ENCODE peak calls at places on chromosome 1, in eight cellular contexts. H, L, G, V, U, X, Z and W are unnamed samples.

GRCh38 chr1:239814306-239814881 is 277.3 kb upstream of the FMN2 start:
- DNase-seq in H (no peak), L (no peak), G (no peak), V (no peak), U (no peak), X (peak; percentile 62), Z (no peak), W (no peak)

GRCh38 chr1:153488731-153489130 is 28.3 kb upstream of the S100A7 start:
- DNase-seq in H (no peak), L (peak; percentile 54), G (peak; percentile 60), V (peak; percentile 68), U (no peak), X (peak; percentile 82), Z (no peak), W (no peak)

GRCh38 chr1:100360790-100361232 is 8.5 kb downstream of the CDC14A start:
- DNase-seq in H (no peak), L (no peak), G (peak; percentile 71), V (no peak), U (no peak), X (no peak), Z (no peak), W (no peak)

GRCh38 chr1:38915352-38915948 is 26.2 kb downstream of the RHBDL2 start:
- DNase-seq in H (no peak), L (no peak), G (no peak), V (no peak), U (no peak), X (no peak), Z (no peak), W (no peak)

GRCh38 chr1:160081261-160081936 is at the start of gene KCNJ9:
- DNase-seq in H (no peak), L (no peak), G (no peak), V (no peak), U (no peak), X (no peak), Z (peak; percentile 46), W (peak; percentile 46)

GRCh38 chr1:192807968-192808587 is 761 bp upstream of the RGS2 start:
- DNase-seq in H (no peak), L (no peak), G (no peak), V (no peak), U (no peak), X (no peak), Z (no peak), W (no peak)

GRCh38 chr1:234871710-234872262 is 256.9 kb downstream of the TOMM20 start:
- DNase-seq in H (no peak), L (no peak), G (no peak), V (no peak), U (no peak), X (no peak), Z (no peak), W (no peak)

GRCh38 chr1:7853341-7854026 is 619 bp upstream of the UTS2 start:
- DNase-seq in H (no peak), L (no peak), G (no peak), V (no peak), U (no peak), X (no peak), Z (no peak), W (no peak)

GRCh38 chr1:30804822-30805221 is 47.2 kb upstream of the LAPTM5 start:
- DNase-seq in H (no peak), L (no peak), G (no peak), V (no peak), U (no peak), X (no peak), Z (peak; percentile 20), W (no peak)

GRCh38 chr1:80349218-80349617 is 1342.7 kb upstream of the ADGRL4 start:
- DNase-seq in H (no peak), L (no peak), G (no peak), V (no peak), U (no peak), X (no peak), Z (no peak), W (no peak)

GRCh38 chr1:117142200-117142599 is 20.7 kb upstream of the TRIM45 start:
- DNase-seq in H (no peak), L (no peak), G (no peak), V (no peak), U (no peak), X (no peak), Z (no peak), W (no peak)

GRCh38 chr1:162302246-162302645 is 74.4 kb downstream of the SPATA46 start:
- DNase-seq in H (no peak), L (no peak), G (no peak), V (no peak), U (no peak), X (no peak), Z (no peak), W (no peak)

GRCh38 chr1:96966536-96967138 is 245.1 kb downstream of the PTBP2 start:
- DNase-seq in H (peak; percentile 78), L (no peak), G (peak; percentile 78), V (peak; percentile 11), U (peak; percentile 73), X (peak; percentile 71), Z (peak; percentile 69), W (peak; percentile 84)

GRCh38 chr1:234980224-234980656 is 148.4 kb downstream of the TOMM20 start:
- DNase-seq in H (no peak), L (no peak), G (no peak), V (no peak), U (no peak), X (no peak), Z (no peak), W (no peak)

GRCh38 chr1:181015258-181015630 is 7.4 kb downstream of the STX6 start:
- DNase-seq in H (no peak), L (no peak), G (no peak), V (no peak), U (no peak), X (no peak), Z (no peak), W (no peak)

GRCh38 chr1:89589515-89589914 is 43.4 kb upstream of the LRRC8C start:
- DNase-seq in H (no peak), L (no peak), G (no peak), V (no peak), U (no peak), X (no peak), Z (no peak), W (no peak)

GRCh38 chr1:20654104-20654690 is 7.0 kb downstream of the DDOST start:
- DNase-seq in H (no peak), L (no peak), G (no peak), V (no peak), U (no peak), X (peak; percentile 94), Z (no peak), W (no peak)

GRCh38 chr1:47229884-47230691 is 1.9 kb downstream of the TAL1 start:
- DNase-seq in H (no peak), L (no peak), G (no peak), V (no peak), U (no peak), X (no peak), Z (no peak), W (no peak)

GRCh38 chr1:196690582-196690981 is 38.7 kb downstream of the CFH start:
- DNase-seq in H (no peak), L (no peak), G (no peak), V (no peak), U (no peak), X (no peak), Z (no peak), W (no peak)

GRCh38 chr1:90475623-90476022 is 241.5 kb downstream of the BARHL2 start:
- DNase-seq in H (no peak), L (no peak), G (no peak), V (no peak), U (no peak), X (no peak), Z (no peak), W (no peak)

GRCh38 chr1:217630711-217631591 is at the start of the genes GPATCH2 and SPATA17:
- DNase-seq in H (peak; percentile 81), L (no peak), G (peak; percentile 78), V (peak; percentile 36), U (peak; percentile 79), X (peak; percentile 80), Z (peak; percentile 90), W (peak; percentile 92)
- TF ChIP-seq CTCF in H (peak; percentile 34), L (peak; percentile 35), G (peak; percentile 27), V (peak; percentile 54), U (no peak), X (peak; percentile 40), Z (peak; percentile 12), W (peak; percentile 53)

DNA sequence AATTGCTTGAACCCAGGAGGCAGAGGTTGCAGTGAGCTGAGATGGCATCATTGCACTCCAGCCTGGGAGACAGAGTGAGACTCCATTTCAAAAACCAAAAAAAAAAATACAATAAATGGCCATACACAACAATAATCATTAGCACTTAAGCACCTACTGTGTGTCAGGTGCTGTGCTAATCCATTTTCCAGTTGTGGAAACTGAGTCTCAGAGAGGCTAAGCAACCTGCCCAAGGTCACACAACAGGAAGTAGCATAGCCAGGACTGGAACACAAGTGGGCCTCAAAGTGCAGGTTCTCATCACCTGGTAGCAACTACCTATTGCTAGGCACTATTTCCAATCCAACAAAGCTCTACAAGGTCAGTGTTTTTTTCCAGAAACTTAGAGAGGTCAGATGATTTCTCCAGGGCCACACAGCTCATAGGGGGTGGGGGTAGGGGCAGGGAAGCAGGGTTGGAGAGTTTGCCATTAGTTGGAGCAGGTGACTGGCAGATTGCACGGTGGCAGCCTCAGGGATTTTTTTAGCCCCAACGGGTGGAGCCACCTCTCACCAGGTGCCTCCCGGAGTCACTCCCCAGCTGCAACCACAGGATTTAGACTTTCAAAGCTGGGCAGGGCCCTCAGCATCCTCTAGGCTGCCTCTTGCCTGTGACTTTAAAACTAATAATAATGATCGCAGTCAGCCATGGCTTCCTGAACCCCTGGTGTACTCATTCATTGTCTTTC is 52.5 kb upstream of the ID3 start:
- DNase-seq in H (no peak), L (no peak), G (no peak), V (no peak), U (peak; percentile 25), X (no peak), Z (no peak), W (no peak)
- H3K4me1 ChIP-seq in H (no peaks in the 10 kb centered on the region), L (no peaks in the 10 kb centered on the region), G (no peaks in the 10 kb centered on the region), V (no peaks in the 10 kb centered on the region), U (peaks cover 2% of the 10 kb centered on the region), X (no peaks in the 10 kb centered on the region), Z (no peaks in the 10 kb centered on the region), W (peaks cover 41% of the 10 kb centered on the region)

DNA sequence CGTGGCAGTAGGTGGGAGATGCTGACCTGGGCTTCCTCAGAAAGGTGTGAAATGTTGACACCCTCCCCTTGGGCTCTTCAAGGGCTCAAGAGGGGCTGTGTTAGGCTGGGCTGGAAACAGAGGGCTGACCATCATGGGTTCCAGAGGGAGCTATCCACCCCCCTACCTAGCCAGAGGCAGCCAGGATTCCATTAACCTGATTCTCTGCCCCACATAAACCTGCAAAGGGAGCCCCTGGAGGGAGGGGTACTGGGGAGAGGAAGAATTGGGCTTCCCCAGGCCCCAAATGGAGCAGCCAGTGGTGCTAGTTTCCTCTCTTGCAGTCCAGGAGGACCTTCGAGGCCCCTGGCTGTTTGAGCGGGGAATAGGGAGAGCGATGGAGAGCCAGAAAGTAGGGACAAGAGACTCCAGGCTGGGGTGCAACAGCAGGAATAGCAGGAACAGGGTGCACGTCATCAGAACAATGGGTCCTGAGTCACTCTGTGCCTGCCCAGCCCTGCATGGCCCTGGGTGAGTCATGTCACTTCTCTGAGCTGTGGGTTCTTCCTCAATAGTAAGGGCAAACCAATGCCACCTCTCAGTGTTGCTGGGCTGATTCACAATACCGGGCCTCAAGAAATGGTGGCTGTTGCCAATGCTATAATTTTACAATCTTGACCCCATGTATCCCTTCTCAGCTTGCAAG is 121.2 kb downstream of the EPHB2 start:
- DNase-seq in H (peak; percentile 69), L (no peak), G (peak; percentile 50), V (no peak), U (peak; percentile 60), X (peak; percentile 90), Z (peak; percentile 80), W (peak; percentile 51)
- TF ChIP-seq CTCF in H (no peak), L (no peak), G (no peak), V (no peak), U (no peak), X (no peak), Z (no peak), W (no peak)

GRCh38 chr1:26350701-26351590 is 3.0 kb downstream of the CRYBG2 start:
- DNase-seq in H (peak; percentile 63), L (no peak), G (no peak), V (no peak), U (no peak), X (no peak), Z (no peak), W (no peak)
- H3K4me1 ChIP-seq in H (peaks cover 14% of the 10 kb centered on the region), L (no peaks in the 10 kb centered on the region), G (no peaks in the 10 kb centered on the region), V (no peaks in the 10 kb centered on the region), U (peaks cover 13% of the 10 kb centered on the region), X (no peaks in the 10 kb centered on the region), Z (peaks cover 4% of the 10 kb centered on the region), W (no peaks in the 10 kb centered on the region)